ENCODE peak calls at places on chromosomes 6 and 20, in seven cellular contexts. X, K, G, D, P, E and N are unnamed samples.

GRCh38 chr6:145212807-145213206 is 522.5 kb downstream of the EPM2A start:
- DNase-seq in G (no peak), K (no peak), D (no peak), E (no peak), P (no peak), X (no peak), N (no peak)

GRCh38 chr6:5507056-5507722 is 245.9 kb downstream of the FARS2 start:
- DNase-seq in K (peak), P (no peak), E (no peak), G (no peak), X (no peak), D (no peak), N (no peak)

GRCh38 chr6:39199976-39200375 is 29.3 kb downstream of the KCNK5 start:
- DNase-seq in G (no peak), D (no peak), K (no peak), X (no peak), E (no peak), P (no peak), N (no peak)

GRCh38 chr20:35515949-35516645 is 13.4 kb downstream of the C20orf173 start:
- DNase-seq in X (peak), E (peak), K (no peak), G (no peak), P (no peak), D (peak), N (no peak)

GRCh38 chr6:135128268-135128914 is 52.7 kb upstream of the MYB start:
- DNase-seq in X (no peak), D (no peak), E (no peak), K (peak), G (peak), P (peak), N (no peak)

GRCh38 chr20:48333707-48334106 is 494.1 kb downstream of the PREX1 start:
- DNase-seq in G (no peak), X (no peak), K (no peak), E (no peak), P (no peak), D (no peak), N (no peak)

GRCh38 chr6:130547723-130548122 is 181.9 kb downstream of the TMEM200A start:
- DNase-seq in E (no peak), G (no peak), D (no peak), K (no peak), X (no peak), P (no peak), N (peak)

GRCh38 chr20:35870541-35871307 is 83.6 kb downstream of the SCAND1 start:
- DNase-seq in G (no peak), E (no peak), D (no peak), P (no peak), X (peak), K (no peak), N (no peak)

GRCh38 chr20:14783766-14784165 is 446.4 kb upstream of the FLRT3 start:
- DNase-seq in D (no peak), K (no peak), G (no peak), E (no peak), X (no peak), P (no peak), N (no peak)

GRCh38 chr6:134902074-134902861 is 47.6 kb downstream of the ALDH8A1 start:
- DNase-seq in X (peak), E (no peak), K (no peak), G (no peak), D (peak), P (no peak), N (no peak)

GRCh38 chr6:12436683-12437082 is 146.5 kb downstream of the EDN1 start:
- DNase-seq in K (no peak), G (no peak), X (no peak), P (no peak), D (no peak), E (no peak), N (no peak)

GRCh38 chr6:21824431-21825180 is 231.1 kb downstream of the SOX4 start:
- DNase-seq in G (no peak), D (no peak), X (no peak), E (no peak), P (no peak), K (no peak), N (no peak)